ENCODE peak calls at places on chromosomes 7 and 10, in nine cellular contexts. G is PC-3, L is GM23248, C is HCT116, E is MM.1S, Q is PC-9, P is OCI-LY7, M is GM23338, I is SK-N-SH. W is an unnamed sample.

GRCh38 chr10:132879408-132880147 is 62.8 kb downstream of the CFAP46 start:
- DNase-seq in G (no peak), L (no peak), C (no peak), E (no peak), Q (no peak), P (no peak), M (no peak), I (no peak), W (no peak)

GRCh38 chr10:123157210-123157609 is 3.0 kb downstream of the BUB3 start:
- DNase-seq in G (peak; percentile 59), L (peak; percentile 68), C (no peak), E (no peak), Q (no peak), P (no peak), M (no peak), I (no peak), W (peak; percentile 32)

GRCh38 chr10:20891338-20891714 is 5.8 kb downstream of the NEBL start:
- DNase-seq in G (no peak), L (peak; percentile 43), C (no peak), E (no peak), Q (peak; percentile 37), P (no peak), M (no peak), I (no peak), W (peak; percentile 11)

GRCh38 chr7:29102554-29103151 is 43.7 kb downstream of the CPVL start:
- DNase-seq in G (peak; percentile 70), L (peak; percentile 80), C (peak; percentile 33), E (peak; percentile 52), Q (peak; percentile 5), P (peak; percentile 20), M (peak; percentile 89), I (peak; percentile 67), W (peak; percentile 74)

GRCh38 chr7:89041240-89041639 is 245.7 kb upstream of the TEX47 start:
- DNase-seq in G (no peak), L (no peak), C (no peak), E (no peak), Q (no peak), P (no peak), M (no peak), I (no peak), W (no peak)

GRCh38 chr7:64946772-64947171 is 43.7 kb downstream of the ZNF273 start:
- DNase-seq in G (peak; percentile 8), L (peak; percentile 15), C (no peak), E (no peak), Q (no peak), P (peak; percentile 60), M (peak; percentile 72), I (peak; percentile 87), W (peak; percentile 30)

GRCh38 chr10:6674282-6674681 is 94.2 kb upstream of the PRKCQ start:
- DNase-seq in G (no peak), L (no peak), C (no peak), E (peak; percentile 44), Q (no peak), P (peak; percentile 75), M (no peak), I (no peak), W (no peak)

GRCh38 chr7:70098905-70099672 is 500.8 kb downstream of the AUTS2 start:
- DNase-seq in G (no peak), L (peak; percentile 10), C (no peak), E (no peak), Q (no peak), P (no peak), M (no peak), I (no peak), W (no peak)

GRCh38 chr10:104937528-104937927 is 296.4 kb downstream of the SORCS3 start:
- DNase-seq in G (peak; percentile 78), L (peak; percentile 86), C (peak; percentile 93), E (no peak), Q (peak; percentile 1), P (no peak), M (no peak), I (no peak), W (no peak)

GRCh38 chr7:64881461-64882287 is 21.4 kb upstream of the ZNF273 start:
- DNase-seq in G (no peak), L (no peak), C (no peak), E (no peak), Q (no peak), P (no peak), M (no peak), I (peak; percentile 21), W (no peak)

GRCh38 chr7:12954374-12954773 is 266.9 kb downstream of the ARL4A start:
- DNase-seq in G (no peak), L (no peak), C (no peak), E (no peak), Q (no peak), P (no peak), M (no peak), I (no peak), W (no peak)
- H3K9me2 ChIP-seq in G (no peaks in the 10 kb centered on the region), L (no peaks in the 10 kb centered on the region), C (no peaks in the 10 kb centered on the region), E (no peaks in the 10 kb centered on the region), Q (peaks cover 4% of the 10 kb centered on the region), P (no peaks in the 10 kb centered on the region), M (no peaks in the 10 kb centered on the region), I (peaks cover 3% of the 10 kb centered on the region), W (no peaks in the 10 kb centered on the region)

GRCh38 chr10:31526681-31527080 is 207.7 kb downstream of the ZEB1 start:
- DNase-seq in G (no peak), L (peak; percentile 26), C (no peak), E (no peak), Q (no peak), P (no peak), M (peak; percentile 17), I (no peak), W (no peak)
- H3K9me2 ChIP-seq in G (no peaks in the 10 kb centered on the region), L (no peaks in the 10 kb centered on the region), C (no peaks in the 10 kb centered on the region), E (no peaks in the 10 kb centered on the region), Q (no peaks in the 10 kb centered on the region), P (no peaks in the 10 kb centered on the region), M (no peaks in the 10 kb centered on the region), I (no peaks in the 10 kb centered on the region), W (no peaks in the 10 kb centered on the region)

GRCh38 chr7:3356173-3356572 is 55.1 kb downstream of the SDK1 start:
- DNase-seq in G (no peak), L (no peak), C (no peak), E (no peak), Q (no peak), P (no peak), M (no peak), I (no peak), W (no peak)

GRCh38 chr7:3359011-3359410 is 58.0 kb downstream of the SDK1 start:
- DNase-seq in G (no peak), L (no peak), C (no peak), E (no peak), Q (no peak), P (no peak), M (peak; percentile 52), I (no peak), W (no peak)
- H3K9me2 ChIP-seq in G (no peaks in the 10 kb centered on the region), L (no peaks in the 10 kb centered on the region), C (no peaks in the 10 kb centered on the region), E (no peaks in the 10 kb centered on the region), Q (no peaks in the 10 kb centered on the region), P (no peaks in the 10 kb centered on the region), M (no peaks in the 10 kb centered on the region), I (no peaks in the 10 kb centered on the region), W (no peaks in the 10 kb centered on the region)

DNA sequence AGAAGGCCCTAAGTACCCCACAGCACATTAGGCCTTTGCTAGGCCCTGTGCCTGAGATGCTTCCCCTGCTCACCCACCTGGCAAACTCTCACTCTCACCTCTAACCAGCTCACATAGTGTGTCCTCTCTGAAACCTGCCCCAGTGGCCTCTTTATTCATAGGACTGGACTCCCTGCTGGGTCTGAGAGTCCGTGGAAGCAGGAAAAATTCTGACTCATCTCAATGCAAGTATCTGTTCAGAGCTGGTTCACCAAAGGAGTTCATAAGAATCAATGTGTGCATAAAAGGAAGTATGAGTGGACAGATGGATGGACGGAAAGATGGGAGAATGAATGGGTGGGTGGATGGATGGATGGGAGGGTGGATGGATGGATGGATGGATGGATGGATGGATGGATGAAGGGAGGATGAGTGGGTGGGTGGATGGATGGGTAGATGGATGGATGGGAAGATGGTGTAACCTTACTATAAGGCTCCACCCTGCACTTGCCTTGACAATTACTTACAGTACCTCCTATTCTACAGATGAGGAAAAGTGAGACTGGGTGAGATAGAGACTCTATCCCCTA is 111.2 kb upstream of the ZMIZ1 start:
- DNase-seq in G (peak; percentile 49), L (peak; percentile 82), C (no peak), E (no peak), Q (no peak), P (no peak), M (no peak), I (no peak), W (no peak)
- H3K9me2 ChIP-seq in G (no peaks in the 10 kb centered on the region), L (no peaks in the 10 kb centered on the region), C (no peaks in the 10 kb centered on the region), E (no peaks in the 10 kb centered on the region), Q (no peaks in the 10 kb centered on the region), P (no peaks in the 10 kb centered on the region), M (no peaks in the 10 kb centered on the region), I (no peaks in the 10 kb centered on the region), W (no peaks in the 10 kb centered on the region)

DNA sequence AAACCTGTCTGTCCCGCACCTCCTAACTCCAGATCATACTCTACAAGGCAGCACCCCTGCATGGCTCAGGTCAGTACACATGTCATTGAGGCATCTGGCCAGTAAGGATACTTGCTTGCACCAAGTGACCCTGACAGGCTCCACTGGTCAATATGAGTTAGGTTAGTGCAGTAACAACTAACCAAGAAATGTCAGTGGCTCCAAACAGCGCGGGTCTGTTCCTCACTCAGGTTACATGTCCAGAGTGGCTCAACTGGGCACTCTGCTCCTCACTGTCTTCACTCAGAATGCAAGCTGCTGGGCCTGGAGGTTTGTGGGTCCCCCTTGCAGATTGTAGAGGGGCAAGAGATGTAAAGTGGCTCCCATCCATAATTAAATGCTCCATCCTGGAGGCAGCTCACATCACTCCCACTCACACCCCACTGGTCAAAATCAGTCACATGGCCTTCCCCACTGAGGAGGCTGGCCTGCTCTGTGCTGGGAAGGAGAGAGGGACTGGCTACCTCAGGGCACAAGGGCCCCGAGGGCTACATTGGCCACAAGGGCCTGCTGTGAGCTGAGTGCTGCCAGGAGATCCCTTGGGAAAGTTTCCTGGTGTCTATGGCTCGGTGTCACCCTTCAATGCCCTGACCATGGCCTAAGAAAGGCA is 109.1 kb upstream of the GDF10 start:
- DNase-seq in G (no peak), L (no peak), C (no peak), E (no peak), Q (no peak), P (no peak), M (no peak), I (no peak), W (no peak)
- H3K9me2 ChIP-seq in G (no peaks in the 10 kb centered on the region), L (no peaks in the 10 kb centered on the region), C (no peaks in the 10 kb centered on the region), E (no peaks in the 10 kb centered on the region), Q (no peaks in the 10 kb centered on the region), P (no peaks in the 10 kb centered on the region), M (no peaks in the 10 kb centered on the region), I (no peaks in the 10 kb centered on the region), W (no peaks in the 10 kb centered on the region)

DNA sequence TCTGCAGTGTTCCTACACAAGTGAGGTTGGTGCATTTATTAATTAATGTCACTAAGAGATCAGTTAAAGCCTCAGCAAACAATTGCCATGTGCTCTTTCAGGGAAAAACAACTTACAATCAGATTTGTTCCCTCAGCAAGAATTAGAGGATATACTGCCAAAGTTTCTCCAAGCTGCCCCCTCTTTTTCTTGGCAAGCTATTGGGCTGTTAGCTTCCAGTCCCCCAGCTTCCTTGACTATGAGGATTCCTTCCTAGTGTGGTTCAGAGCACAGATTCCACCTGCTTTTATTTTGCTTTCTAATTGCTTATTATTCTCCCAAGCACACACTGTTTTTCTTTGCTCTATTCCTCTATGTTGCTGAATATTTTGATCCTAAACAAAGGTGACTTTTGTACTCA is 112.8 kb downstream of the RBM20 start:
- DNase-seq in G (no peak), L (no peak), C (no peak), E (no peak), Q (no peak), P (no peak), M (no peak), I (no peak), W (no peak)
- H3K9me2 ChIP-seq in G (no peaks in the 10 kb centered on the region), L (no peaks in the 10 kb centered on the region), C (no peaks in the 10 kb centered on the region), E (no peaks in the 10 kb centered on the region), Q (no peaks in the 10 kb centered on the region), P (no peaks in the 10 kb centered on the region), M (peaks cover 6% of the 10 kb centered on the region), I (no peaks in the 10 kb centered on the region), W (no peaks in the 10 kb centered on the region)

W was measured in hepatocyte.